ENCODE peak calls at places on chromosomes 5 and 9, in seven cellular contexts. W is cardiac fibroblast, Q is tibial nerve, O is GM12865, H is AG09309, G is Karpas-422, F is skeletal muscle cell. M is an unnamed sample.

GRCh38 chr9:81529556-81530193 is 159.7 kb downstream of the TLE1 start:
- DNase-seq in W (peak), Q (no peak), O (no peak), H (peak), G (no peak), F (no peak), M (no peak)

GRCh38 chr5:55226027-55226933 is 835 bp downstream of the MCIDAS start:
- DNase-seq in W (peak), Q (no peak), O (peak), H (no peak), G (peak), F (no peak), M (peak)

GRCh38 chr9:77649109-77649812 is 1.1 kb upstream of the GNA14 start:
- DNase-seq in W (peak), Q (no peak), O (no peak), H (no peak), G (peak), F (no peak), M (no peak)

GRCh38 chr5:138230261-138230660 is 17.1 kb upstream of the CDC23 start:
- DNase-seq in W (peak), Q (no peak), O (no peak), H (peak), G (no peak), F (no peak), M (no peak)

GRCh38 chr5:43007911-43008368 is 32.2 kb downstream of the ANXA2R start:
- DNase-seq in W (peak), Q (peak), O (peak), H (no peak), G (peak), F (no peak), M (peak)

GRCh38 chr5:56375011-56375410 is 141.9 kb upstream of the ANKRD55 start:
- DNase-seq in W (no peak), Q (no peak), O (no peak), H (no peak), G (no peak), F (no peak), M (no peak)

GRCh38 chr9:4994166-4994890 is 9.3 kb downstream of the JAK2 start:
- DNase-seq in W (no peak), Q (no peak), O (no peak), H (no peak), G (no peak), F (no peak), M (no peak)

GRCh38 chr9:89864257-89864656 is 259.4 kb downstream of the GADD45G start:
- DNase-seq in W (no peak), Q (no peak), O (no peak), H (no peak), G (no peak), F (no peak), M (no peak)

GRCh38 chr5:95823241-95823737 is 763 bp upstream of the GLRX start:
- DNase-seq in W (no peak), Q (no peak), O (peak), H (no peak), G (no peak), F (no peak), M (peak)

GRCh38 chr5:29193972-29194371 is 1999.5 kb upstream of the CDH6 start:
- DNase-seq in W (no peak), Q (no peak), O (no peak), H (no peak), G (no peak), F (no peak), M (no peak)

GRCh38 chr5:71924325-71924724 is 182.9 kb upstream of the MAP1B start:
- DNase-seq in W (peak), Q (no peak), O (no peak), H (no peak), G (no peak), F (no peak), M (no peak)

GRCh38 chr9:97468658-97469448 is 32.6 kb upstream of the TMOD1 start:
- DNase-seq in W (peak), Q (peak), O (peak), H (no peak), G (peak), F (peak), M (peak)

GRCh38 chr5:172380992-172381643 is 73.2 kb downstream of the SH3PXD2B start:
- DNase-seq in W (peak), Q (peak), O (no peak), H (no peak), G (no peak), F (peak), M (no peak)

GRCh38 chr9:75152416-75152815 is 64.1 kb downstream of the OSTF1 start:
- DNase-seq in W (no peak), Q (no peak), O (no peak), H (no peak), G (no peak), F (no peak), M (no peak)

GRCh38 chr5:174532453-174533126 is 191.8 kb upstream of the MSX2 start:
- DNase-seq in W (peak), Q (peak), O (peak), H (peak), G (no peak), F (peak), M (no peak)

GRCh38 chr9:82206946-82207345 is 218.4 kb downstream of the SPATA31D1 start:
- DNase-seq in W (no peak), Q (no peak), O (no peak), H (no peak), G (no peak), F (no peak), M (no peak)

GRCh38 chr9:71504636-71505035 is 263.7 kb downstream of the CEMIP2 start:
- DNase-seq in W (no peak), Q (no peak), O (no peak), H (no peak), G (no peak), F (no peak), M (no peak)

GRCh38 chr9:100294341-100294740 is 58.4 kb downstream of the TEX10 start:
- DNase-seq in W (no peak), Q (no peak), O (no peak), H (no peak), G (no peak), F (no peak), M (no peak)

GRCh38 chr5:40401965-40402364 is 277.8 kb upstream of the PTGER4 start:
- DNase-seq in W (no peak), Q (no peak), O (no peak), H (no peak), G (no peak), F (no peak), M (no peak)

GRCh38 chr9:92943062-92943616 is 4.2 kb upstream of the FGD3 start:
- DNase-seq in W (no peak), Q (no peak), O (no peak), H (no peak), G (no peak), F (no peak), M (no peak)

GRCh38 chr9:136764301-136764891 is at the start of gene LCN15:
- DNase-seq in W (no peak), Q (no peak), O (no peak), H (no peak), G (no peak), F (no peak), M (no peak)

GRCh38 chr9:80401243-80401642 is 829.5 kb downstream of the TLE4 start:
- DNase-seq in W (no peak), Q (no peak), O (no peak), H (no peak), G (no peak), F (no peak), M (no peak)

GRCh38 chr9:80400624-80401230 is 829.0 kb downstream of the TLE4 start:
- DNase-seq in W (no peak), Q (no peak), O (no peak), H (no peak), G (no peak), F (no peak), M (no peak)
- H3K4me3 ChIP-seq in W (no peak), Q (no peak), O (no peak), H (no peak), G (no peak), F (no peak), M (no peak)

GRCh38 chr5:73495772-73496346 is 2.4 kb upstream of the BTF3 start:
- DNase-seq in W (no peak), Q (no peak), O (no peak), H (no peak), G (no peak), F (no peak), M (no peak)
- H3K4me3 ChIP-seq in W (no peak), Q (no peak), O (no peak), H (no peak), G (no peak), F (no peak), M (no peak)

GRCh38 chr5:141507387-141508091 is 18.7 kb downstream of the PCDHGC5 start:
- DNase-seq in W (peak), Q (peak), O (peak), H (no peak), G (peak), F (no peak), M (peak)

GRCh38 chr5:141510850-141511718 is 22.2 kb downstream of the PCDHGC5 start:
- DNase-seq in W (no peak), Q (no peak), O (peak), H (no peak), G (peak), F (no peak), M (peak)

GRCh38 chr5:141508440-141508807 is 19.5 kb downstream of the PCDHGC5 start:
- DNase-seq in W (peak), Q (no peak), O (peak), H (no peak), G (peak), F (no peak), M (peak)

GRCh38 chr5:141510160-141510559 is 21.3 kb downstream of the PCDHGC5 start:
- DNase-seq in W (no peak), Q (no peak), O (peak), H (no peak), G (peak), F (no peak), M (peak)

DNA sequence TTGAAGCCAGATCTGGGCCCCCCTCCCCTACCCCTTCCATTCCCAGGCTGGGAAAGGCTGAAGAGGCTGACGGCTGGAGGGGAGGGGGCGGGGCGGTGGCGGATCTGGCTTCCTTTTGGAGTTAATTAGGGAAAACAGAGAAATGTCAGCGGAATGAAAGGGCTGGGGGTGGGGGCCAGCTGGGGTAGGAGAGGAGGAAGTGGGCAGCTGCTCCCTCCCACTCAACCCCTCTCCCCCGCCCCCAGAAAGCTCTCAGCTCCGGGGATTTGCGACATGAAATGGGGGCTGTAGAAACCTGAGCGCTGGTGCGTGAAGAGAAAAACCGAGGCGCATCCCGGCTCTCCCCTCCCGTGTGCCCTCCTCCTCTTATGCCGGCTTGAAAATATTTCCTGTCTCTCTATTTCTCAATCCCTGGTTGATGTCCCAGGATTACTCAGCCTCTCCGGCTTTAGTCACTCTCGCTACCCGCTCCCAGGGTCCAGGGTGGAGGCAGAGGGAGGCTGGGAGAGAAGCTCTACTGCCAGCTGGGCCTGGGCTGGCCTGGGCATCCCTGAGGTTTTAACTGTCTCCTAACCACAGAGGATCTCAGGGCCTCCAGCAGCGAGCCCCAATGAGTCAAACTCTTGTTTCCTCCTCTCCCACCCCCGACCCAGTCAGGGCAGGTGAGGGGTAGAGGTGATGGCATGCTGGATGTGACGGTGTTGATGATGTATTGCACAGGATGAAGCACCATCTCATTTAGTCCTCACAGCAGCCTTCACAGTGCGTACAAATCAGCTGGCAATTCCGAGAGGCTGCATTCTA is 20.1 kb downstream of the PCDHGC5 start:
- DNase-seq in W (peak), Q (peak), O (peak), H (peak), G (peak), F (peak), M (peak)
- H3K4me3 ChIP-seq in W (peak), Q (peak), O (peak), H (peak), G (peak), F (peak), M (peak)

DNA sequence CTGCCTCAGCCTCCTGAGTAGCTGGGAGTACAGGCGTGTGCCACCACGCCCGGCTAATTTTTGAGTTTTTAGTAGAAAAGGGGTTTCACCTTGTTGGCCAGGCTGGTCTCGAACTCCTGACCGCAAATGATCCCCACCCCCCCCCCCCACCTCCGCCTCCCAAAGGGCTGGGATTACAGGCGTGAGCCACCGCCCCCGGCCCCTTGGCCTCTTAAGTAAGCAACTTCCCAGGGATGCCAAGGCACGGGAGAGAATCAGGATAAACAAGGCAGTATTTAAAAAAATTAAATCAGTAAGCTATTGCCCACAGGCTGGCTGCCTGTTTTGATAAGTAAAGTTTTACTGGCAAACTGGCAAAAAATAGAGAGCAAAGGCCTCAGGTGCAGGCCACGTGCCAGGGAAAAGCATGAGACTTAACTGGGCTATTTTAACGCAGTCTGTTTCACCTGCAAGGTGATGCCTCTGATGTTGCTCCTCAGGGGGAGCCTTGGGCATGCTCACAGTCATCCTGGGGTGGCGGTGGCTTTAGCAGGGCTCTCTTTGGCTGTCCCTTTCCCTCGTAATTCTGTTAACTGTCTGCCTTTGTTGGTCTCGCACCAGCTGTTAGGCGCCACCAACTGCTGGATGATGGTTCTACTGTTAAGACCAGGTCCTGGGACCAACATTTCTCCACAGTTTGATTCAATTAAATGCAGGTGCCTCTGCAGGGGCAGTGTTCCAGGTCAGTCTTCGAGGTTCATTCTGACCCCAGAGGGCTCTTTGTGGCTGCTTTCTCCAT is 19.4 kb upstream of the RNF130 start:
- DNase-seq in W (peak), Q (no peak), O (no peak), H (no peak), G (peak), F (no peak), M (peak)
- H3K4me3 ChIP-seq in W (peak), Q (peak), O (no peak), H (peak), G (no peak), F (peak), M (no peak)

DNA sequence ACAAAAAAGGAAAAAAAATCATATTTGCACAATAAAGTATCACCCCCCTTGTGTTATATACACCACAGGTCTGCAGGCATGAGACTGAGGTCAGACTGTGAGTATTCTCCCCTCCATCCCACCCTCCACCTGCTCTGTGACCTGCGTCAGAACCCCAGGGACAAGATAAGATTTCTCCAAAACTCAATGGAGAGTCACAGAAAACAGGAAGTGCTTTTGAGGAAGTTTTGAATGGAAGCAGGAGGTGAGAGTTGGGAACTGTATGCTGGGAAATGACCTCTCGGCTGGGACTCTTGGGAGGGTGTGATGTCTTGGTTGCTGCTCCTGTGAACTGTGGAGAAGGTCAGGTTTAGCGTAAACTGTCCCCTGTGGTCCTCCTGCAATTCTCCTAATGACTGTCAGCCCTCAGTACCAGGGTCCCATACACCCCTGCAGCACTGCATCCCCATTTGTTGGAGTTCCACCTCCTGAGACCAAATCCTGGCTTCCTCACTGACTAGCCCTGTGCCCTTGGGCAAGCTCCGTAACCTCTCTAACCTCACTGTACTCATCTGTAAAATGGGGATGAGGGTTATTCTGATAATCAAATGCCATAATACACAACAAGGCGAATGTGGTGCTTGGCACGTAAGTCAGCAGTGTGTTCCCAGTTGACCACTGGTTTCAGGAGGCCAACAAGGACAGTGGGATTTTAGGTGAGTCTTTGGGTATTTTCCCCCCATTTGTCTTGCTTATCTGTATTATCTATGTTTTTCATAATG is 6.9 kb upstream of the CTSL start:
- DNase-seq in W (no peak), Q (no peak), O (no peak), H (no peak), G (no peak), F (no peak), M (no peak)
- H3K4me3 ChIP-seq in W (no peak), Q (no peak), O (no peak), H (no peak), G (no peak), F (no peak), M (no peak)

DNA sequence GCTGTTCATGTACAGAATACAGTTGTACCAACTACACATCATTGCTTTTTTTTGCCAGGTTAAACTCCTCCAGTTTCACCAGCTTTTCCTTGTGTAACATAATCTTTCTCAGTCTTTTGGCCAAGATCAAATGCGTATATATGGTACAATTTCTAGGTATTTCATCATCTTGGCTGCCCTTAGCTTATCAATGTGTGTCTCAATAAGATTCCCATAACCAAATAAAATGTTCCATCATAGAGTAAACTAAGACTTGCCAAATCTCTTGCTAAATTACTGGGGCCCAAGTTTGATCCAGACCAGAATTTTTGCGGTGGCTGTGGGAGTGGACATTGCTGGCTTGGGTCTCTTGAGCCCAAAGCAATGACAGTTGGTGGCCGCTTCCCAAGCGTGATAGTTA is 24.3 kb upstream of the ERBIN start:
- DNase-seq in W (no peak), Q (no peak), O (no peak), H (no peak), G (peak), F (no peak), M (no peak)
- H3K4me3 ChIP-seq in W (no peak), Q (no peak), O (no peak), H (no peak), G (no peak), F (no peak), M (no peak)